ENCODE peak calls at places on chromosomes 12 and 14, in seven cellular contexts. L, O, Z, K, A, W and I are unnamed samples.

GRCh38 chr14:27205036-27205435 is 607.2 kb upstream of the NOVA1 start:
- DNase-seq in L (no peak), O (no peak), Z (no peak), K (no peak), A (no peak), W (no peak), I (no peak)

GRCh38 chr12:21527451-21528180 is 1.5 kb downstream of the SPX start:
- DNase-seq in L (no peak), O (no peak), Z (peak), K (peak), A (peak), W (peak), I (peak)

GRCh38 chr12:22255097-22255496 is 79.4 kb downstream of the ST8SIA1 start:
- DNase-seq in L (no peak), O (no peak), Z (no peak), K (no peak), A (no peak), W (no peak), I (no peak)

GRCh38 chr14:67883717-67884116 is 64.1 kb downstream of the RAD51B start:
- DNase-seq in L (no peak), O (no peak), Z (no peak), K (no peak), A (no peak), W (peak), I (no peak)

GRCh38 chr12:110270125-110270962 is 10.7 kb upstream of the ATP2A2 start:
- DNase-seq in L (no peak), O (no peak), Z (peak), K (peak), A (no peak), W (peak), I (no peak)

GRCh38 chr12:14281539-14281938 is 83.9 kb upstream of the ATF7IP start:
- DNase-seq in L (no peak), O (no peak), Z (no peak), K (no peak), A (no peak), W (no peak), I (no peak)

GRCh38 chr12:131223791-131224567 is 270.3 kb downstream of the ADGRD1 start:
- DNase-seq in L (peak), O (no peak), Z (peak), K (no peak), A (no peak), W (no peak), I (no peak)

GRCh38 chr12:88895634-88896033 is 315.4 kb upstream of the KITLG start:
- DNase-seq in L (no peak), O (no peak), Z (no peak), K (no peak), A (no peak), W (no peak), I (no peak)

GRCh38 chr14:72680853-72681640 is 212.9 kb downstream of the DPF3 start:
- DNase-seq in L (no peak), O (no peak), Z (no peak), K (no peak), A (no peak), W (no peak), I (no peak)

GRCh38 chr12:31317471-31318397 is 8.2 kb downstream of the SINHCAF start:
- DNase-seq in L (no peak), O (no peak), Z (no peak), K (no peak), A (no peak), W (peak), I (no peak)

GRCh38 chr12:124233041-124233836 is 61.7 kb upstream of the RFLNA start:
- DNase-seq in L (no peak), O (no peak), Z (no peak), K (peak), A (no peak), W (peak), I (no peak)

GRCh38 chr12:52291267-52291935 is at the start of gene KRT81:
- DNase-seq in L (no peak), O (no peak), Z (no peak), K (no peak), A (no peak), W (no peak), I (no peak)

GRCh38 chr12:92035477-92035876 is 110.2 kb downstream of the BTG1 start:
- DNase-seq in L (no peak), O (no peak), Z (no peak), K (no peak), A (no peak), W (no peak), I (no peak)

GRCh38 chr12:52060498-52061177 is 9.1 kb upstream of the ATG101 start:
- DNase-seq in L (no peak), O (no peak), Z (no peak), K (no peak), A (no peak), W (peak), I (no peak)

GRCh38 chr12:64039285-64039871 is 182.7 kb downstream of the KICS2 start:
- DNase-seq in L (no peak), O (no peak), Z (no peak), K (peak), A (no peak), W (peak), I (no peak)

GRCh38 chr12:49288412-49288853 is 6.5 kb upstream of the PRPH start:
- DNase-seq in L (peak), O (peak), Z (peak), K (peak), A (no peak), W (peak), I (no peak)

GRCh38 chr12:43094886-43095285 is 457.1 kb downstream of the ADAMTS20 start:
- DNase-seq in L (no peak), O (no peak), Z (no peak), K (no peak), A (no peak), W (peak), I (no peak)

GRCh38 chr14:54881235-54881760 is 21.3 kb downstream of the GCH1 start:
- DNase-seq in L (no peak), O (no peak), Z (no peak), K (peak), A (no peak), W (peak), I (peak)

GRCh38 chr12:89542912-89543592 is 17.2 kb upstream of the POC1B start:
- DNase-seq in L (peak), O (peak), Z (peak), K (peak), A (peak), W (peak), I (no peak)

GRCh38 chr12:19080918-19081317 is 48.6 kb upstream of the PLEKHA5 start:
- DNase-seq in L (no peak), O (no peak), Z (no peak), K (no peak), A (no peak), W (no peak), I (no peak)

GRCh38 chr12:2084553-2085296 is 31.9 kb downstream of the CACNA1C start:
- DNase-seq in L (no peak), O (peak), Z (no peak), K (peak), A (no peak), W (peak), I (no peak)

GRCh38 chr12:4244868-4245267 is 28.7 kb upstream of the CCND2 start:
- DNase-seq in L (no peak), O (no peak), Z (no peak), K (no peak), A (no peak), W (no peak), I (no peak)

GRCh38 chr12:110339184-110339952 is 58.3 kb downstream of the ATP2A2 start:
- DNase-seq in L (no peak), O (no peak), Z (no peak), K (no peak), A (no peak), W (no peak), I (no peak)

GRCh38 chr14:88482524-88482923 is 72.3 kb downstream of the PTPN21 start:
- DNase-seq in L (no peak), O (no peak), Z (no peak), K (no peak), A (no peak), W (no peak), I (no peak)

GRCh38 chr14:62694075-62694474 is 351.2 kb downstream of the KCNH5 start:
- DNase-seq in L (no peak), O (no peak), Z (no peak), K (peak), A (no peak), W (peak), I (no peak)

GRCh38 chr14:75982724-75983358 is 1.0 kb upstream of the TGFB3 start:
- DNase-seq in L (no peak), O (peak), Z (peak), K (no peak), A (peak), W (peak), I (peak)

GRCh38 chr14:89921896-89922548 is 32.5 kb downstream of the EFCAB11 start:
- DNase-seq in L (no peak), O (no peak), Z (no peak), K (peak), A (no peak), W (peak), I (no peak)

GRCh38 chr14:61326847-61327246 is 5.5 kb downstream of the PRKCH start:
- DNase-seq in L (no peak), O (peak), Z (peak), K (no peak), A (peak), W (peak), I (no peak)

GRCh38 chr14:36997843-36998242 is 174.6 kb downstream of the SLC25A21 start:
- DNase-seq in L (no peak), O (no peak), Z (no peak), K (no peak), A (no peak), W (no peak), I (no peak)

GRCh38 chr14:68232643-68233055 is 413.1 kb downstream of the RAD51B start:
- DNase-seq in L (peak), O (peak), Z (peak), K (peak), A (peak), W (peak), I (peak)

GRCh38 chr12:110582286-110583136 is 607 bp downstream of the PPTC7 start:
- DNase-seq in L (no peak), O (peak), Z (peak), K (peak), A (peak), W (peak), I (peak)

GRCh38 chr12:34406228-34406995 is 384.1 kb downstream of the ALG10 start:
- DNase-seq in L (no peak), O (peak), Z (peak), K (no peak), A (no peak), W (no peak), I (no peak)

GRCh38 chr14:29925106-29925722 is 2.4 kb downstream of the PRKD1 start:
- DNase-seq in L (no peak), O (no peak), Z (no peak), K (peak), A (no peak), W (peak), I (no peak)

GRCh38 chr12:121814429-121815119 is 10.8 kb downstream of the SETD1B start:
- DNase-seq in L (no peak), O (no peak), Z (no peak), K (no peak), A (no peak), W (no peak), I (no peak)

GRCh38 chr12:113165521-113166450 is 16.3 kb downstream of the CFAP73 start:
- DNase-seq in L (no peak), O (no peak), Z (no peak), K (no peak), A (no peak), W (no peak), I (no peak)

GRCh38 chr14:99234982-99235491 is 37.0 kb downstream of the BCL11B start:
- DNase-seq in L (peak), O (no peak), Z (no peak), K (no peak), A (no peak), W (no peak), I (no peak)

GRCh38 chr14:29645117-29645516 is 282.5 kb downstream of the PRKD1 start:
- DNase-seq in L (no peak), O (no peak), Z (no peak), K (no peak), A (no peak), W (no peak), I (no peak)

GRCh38 chr14:78701246-78701645 is 531.1 kb downstream of the NRXN3 start:
- DNase-seq in L (no peak), O (no peak), Z (no peak), K (no peak), A (no peak), W (peak), I (no peak)

DNA sequence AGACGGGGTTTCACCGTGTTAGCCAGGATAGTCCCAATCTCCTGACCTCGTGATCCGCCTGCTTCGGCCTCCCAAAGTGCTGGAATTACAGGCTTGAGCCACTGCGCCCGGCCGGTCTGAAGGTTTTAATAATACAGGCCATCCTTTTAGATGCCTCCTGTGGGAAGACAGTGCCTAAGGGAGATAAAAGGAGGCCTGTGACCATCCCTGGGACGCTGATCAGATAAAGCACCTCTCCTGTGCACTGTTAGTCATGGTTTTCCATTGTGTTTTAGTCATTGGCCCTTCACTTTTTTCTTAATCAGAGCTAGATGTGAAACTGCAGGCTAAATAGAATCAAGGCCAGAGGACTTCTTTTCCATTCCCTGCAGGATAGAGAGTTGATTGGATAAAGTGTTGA is 7.6 kb upstream of the ACADS start:
- DNase-seq in L (no peak), O (no peak), Z (no peak), K (no peak), A (no peak), W (no peak), I (no peak)
- TF ChIP-seq CTCF in L (no peak), O (no peak), Z (no peak), K (no peak), A (no peak), W (no peak), I (no peak)

DNA sequence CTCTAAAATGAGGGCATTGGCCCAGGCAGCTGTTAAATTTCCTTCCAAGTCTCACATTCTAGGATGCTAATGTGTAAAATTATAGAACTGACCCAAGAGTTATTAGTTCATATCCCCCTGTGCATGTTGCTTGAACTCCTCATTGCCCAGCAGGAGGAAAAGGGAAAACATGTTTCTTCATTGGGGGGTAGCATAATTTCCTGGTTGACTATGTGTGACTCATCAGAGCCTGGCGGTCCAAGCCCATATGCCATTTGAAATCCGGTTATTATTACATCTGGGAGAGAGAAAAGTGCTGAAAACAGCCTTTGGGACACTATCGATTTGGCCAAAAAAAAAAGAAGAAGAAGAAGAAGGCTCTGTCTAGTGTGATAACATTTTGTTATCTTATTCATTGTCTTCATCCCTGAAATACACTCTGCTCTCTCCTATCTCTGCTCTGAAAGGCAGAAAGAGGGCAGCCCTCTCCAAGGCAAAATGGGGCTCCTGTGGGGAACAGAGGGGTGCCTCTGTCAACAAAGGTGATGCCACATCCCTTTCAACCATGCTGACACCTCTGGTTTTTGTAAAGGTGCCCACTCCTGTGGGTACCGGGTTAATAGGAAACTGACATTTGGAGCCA is 114.2 kb downstream of the DAD1 start:
- DNase-seq in L (no peak), O (no peak), Z (no peak), K (peak), A (no peak), W (peak), I (no peak)
- TF ChIP-seq CTCF in L (no peak), O (no peak), Z (no peak), K (no peak), A (no peak), W (no peak), I (peak)

GRCh38 chr12:27523642-27524488 is at the start of gene PPFIBP1:
- DNase-seq in L (peak), O (peak), Z (peak), K (peak), A (peak), W (peak), I (peak)
- TF ChIP-seq CTCF in L (peak), O (peak), Z (peak), K (peak), A (no peak), W (peak), I (peak)

DNA sequence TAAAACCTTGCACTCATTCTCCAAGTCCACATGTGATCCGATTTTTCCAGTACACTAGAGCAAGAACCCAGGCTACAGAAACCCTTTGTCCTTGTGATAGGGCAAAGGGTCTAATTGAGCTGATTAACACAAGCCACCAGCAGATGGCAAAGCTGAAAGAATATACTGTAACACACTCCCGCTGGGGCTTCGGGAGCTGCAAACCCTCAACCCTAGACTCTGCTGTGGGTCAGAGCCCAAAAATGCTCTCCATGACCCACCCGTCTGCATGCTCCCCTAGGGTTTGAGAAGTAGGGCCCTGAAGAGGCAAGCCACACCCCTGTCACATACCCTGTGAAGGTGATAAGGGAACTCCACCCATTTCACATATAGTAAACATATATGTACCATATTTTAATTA is 33.6 kb upstream of the PCNX1 start:
- DNase-seq in L (no peak), O (no peak), Z (no peak), K (no peak), A (no peak), W (no peak), I (no peak)
- TF ChIP-seq CTCF in L (no peak), O (peak), Z (no peak), K (no peak), A (no peak), W (no peak), I (peak)